ENCODE peak calls at places on chromosomes 6 and 20, in ten cellular contexts. A, L, Z, W, Q, M, I, B, T and U are unnamed samples.

GRCh38 chr6:16391451-16391912 is 153.1 kb downstream of the GMPR start:
- DNase-seq in A (no peak), M (no peak), I (no peak), T (no peak), Q (no peak), W (no peak), B (no peak), Z (no peak), L (no peak), U (no peak)

GRCh38 chr20:3652217-3652616 is 11.0 kb downstream of the GFRA4 start:
- DNase-seq in A (no peak), M (no peak), Z (peak; percentile 48), B (no peak), T (peak; percentile 72), Q (no peak), W (peak; percentile 50), I (no peak), L (no peak), U (no peak)

GRCh38 chr20:41306061-41306727 is 11.3 kb downstream of the ZHX3 start:
- DNase-seq in I (no peak), M (no peak), W (no peak), L (no peak), Z (peak; percentile 47), T (no peak), B (no peak), Q (no peak), A (no peak), U (no peak)

GRCh38 chr6:152161501-152161900 is 354.0 kb downstream of the ESR1 start:
- DNase-seq in M (peak; percentile 59), L (no peak), Z (no peak), B (no peak), Q (no peak), T (no peak), W (no peak), A (no peak), I (peak; percentile 12), U (no peak)

GRCh38 chr20:63552481-63553249 is 1.3 kb upstream of the FNDC11 start:
- DNase-seq in A (no peak), M (no peak), I (peak; percentile 39), W (no peak), Q (no peak), B (no peak), Z (peak; percentile 92), L (peak; percentile 79), T (no peak), U (peak; percentile 79)

GRCh38 chr6:98944168-98944567 is 3.6 kb downstream of the FBXL4 start:
- DNase-seq in T (no peak), B (no peak), Q (no peak), A (no peak), Z (no peak), L (no peak), W (no peak), M (no peak), I (no peak), U (no peak)

GRCh38 chr6:24689964-24690363 is 23.1 kb downstream of the ACOT13 start:
- DNase-seq in Q (no peak), A (no peak), I (no peak), T (no peak), B (no peak), Z (no peak), W (no peak), L (no peak), M (no peak), U (no peak)

GRCh38 chr6:31559958-31560696 is 12.0 kb upstream of the LTA start:
- DNase-seq in A (peak; percentile 89), L (no peak), B (peak; percentile 12), Q (peak; percentile 80), I (peak; percentile 66), Z (peak; percentile 90), W (peak; percentile 73), T (no peak), M (peak; percentile 83), U (peak; percentile 76)

GRCh38 chr6:158499601-158500000 is 60.3 kb upstream of the TMEM181 start:
- DNase-seq in Q (no peak), W (no peak), B (no peak), Z (no peak), I (no peak), A (no peak), L (no peak), M (no peak), T (no peak), U (no peak)

GRCh38 chr6:30612213-30612612 is 4.8 kb downstream of the PPP1R10 start:
- DNase-seq in Q (no peak), A (no peak), B (peak; percentile 39), L (no peak), T (no peak), M (no peak), I (no peak), Z (no peak), W (no peak), U (no peak)

GRCh38 chr20:58719258-58719657 is 26.7 kb downstream of the NPEPL1 start:
- DNase-seq in M (no peak), B (no peak), Z (no peak), T (peak; percentile 8), Q (peak; percentile 48), W (peak; percentile 38), I (no peak), L (no peak), A (peak; percentile 49), U (no peak)

GRCh38 chr20:58716476-58717277 is 24.1 kb downstream of the NPEPL1 start:
- DNase-seq in Q (peak; percentile 68), B (no peak), I (no peak), Z (no peak), L (no peak), T (peak; percentile 18), M (no peak), A (peak; percentile 68), W (no peak), U (no peak)

GRCh38 chr20:58718729-58719128 is 26.1 kb downstream of the NPEPL1 start:
- DNase-seq in T (no peak), B (no peak), I (no peak), Q (peak; percentile 65), M (no peak), A (peak; percentile 37), Z (no peak), W (no peak), L (no peak), U (no peak)

GRCh38 chr20:58717278-58718091 is 24.9 kb downstream of the NPEPL1 start:
- DNase-seq in L (no peak), Q (peak; percentile 72), I (no peak), A (peak; percentile 67), Z (no peak), B (no peak), T (peak; percentile 9), M (no peak), W (no peak), U (no peak)

DNA sequence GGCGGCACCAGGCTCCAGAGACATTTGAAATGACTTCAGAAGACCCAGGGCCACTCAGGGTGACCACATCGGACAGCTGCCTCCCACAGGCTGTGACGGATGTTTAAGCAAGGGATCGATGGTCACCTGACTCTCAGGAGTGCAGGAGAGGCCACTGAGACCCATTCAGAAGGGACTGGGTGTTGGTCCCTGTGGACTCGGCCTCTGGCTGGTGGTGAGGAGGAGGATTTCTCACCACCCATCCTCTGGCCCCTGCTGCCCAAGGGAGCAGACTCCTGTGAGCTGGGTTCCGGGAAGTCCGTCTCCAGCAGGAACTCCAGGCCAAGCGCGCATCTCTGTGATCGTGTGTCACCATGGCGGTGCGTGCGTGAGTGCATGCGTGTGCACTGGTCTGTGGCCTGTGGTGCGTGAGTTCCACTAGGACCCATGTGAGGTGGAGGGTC is 25.5 kb downstream of the NPEPL1 start:
- DNase-seq in B (no peak), W (no peak), I (no peak), M (no peak), L (no peak), Z (no peak), Q (peak; percentile 68), T (peak; percentile 8), A (peak; percentile 61), U (no peak)
- H3K27ac ChIP-seq in B (no peak overlapping the region), W (no peak overlapping the region), I (no peak overlapping the region), M (no peak overlapping the region), L (no peak overlapping the region), Z (no peak overlapping the region), Q (no peak overlapping the region), T (no peak overlapping the region), A (no peak overlapping the region), U (no peak overlapping the region)

GRCh38 chr20:434221-434620 is 26.1 kb downstream of the RBCK1 start:
- DNase-seq in L (no peak), B (no peak), A (no peak), M (peak; percentile 90), I (no peak), Z (no peak), W (no peak), T (no peak), Q (no peak), U (no peak)
- H3K4me3 ChIP-seq in L (no peak overlapping the region), B (no peak overlapping the region), A (no peak overlapping the region), M (no peak overlapping the region), I (no peak overlapping the region), Z (no peak overlapping the region), W (no peak overlapping the region), T (no peak overlapping the region), Q (no peak overlapping the region), U (no peak overlapping the region)

GRCh38 chr6:73521351-73522254 is 771 bp upstream of the EEF1A1 start:
- DNase-seq in A (peak; percentile 91), M (peak; percentile 42), B (peak; percentile 53), Q (peak; percentile 93), Z (peak; percentile 58), I (peak; percentile 80), T (peak; percentile 73), W (peak; percentile 91), L (peak; percentile 83), U (no peak)

GRCh38 chr6:73528897-73529296 is 8.1 kb upstream of the EEF1A1 start:
- DNase-seq in Q (no peak), M (no peak), B (no peak), T (no peak), A (no peak), I (no peak), Z (no peak), W (no peak), L (no peak), U (no peak)

GRCh38 chr6:73520688-73521350 is at the start of gene EEF1A1:
- DNase-seq in M (peak; percentile 100), Z (peak; percentile 99), A (peak; percentile 99), B (peak; percentile 98), T (peak; percentile 99), L (peak; percentile 99), I (peak; percentile 100), Q (peak; percentile 100), W (peak; percentile 100), U (peak; percentile 99)

GRCh38 chr6:73523434-73524123 is 2.7 kb upstream of the EEF1A1 start:
- DNase-seq in A (peak; percentile 93), B (peak; percentile 84), T (peak; percentile 85), M (peak; percentile 36), I (peak; percentile 58), Z (peak; percentile 87), Q (peak; percentile 82), L (peak; percentile 82), W (peak; percentile 88), U (peak; percentile 87)

GRCh38 chr6:73525546-73526330 is 4.9 kb upstream of the EEF1A1 start:
- DNase-seq in Z (no peak), B (no peak), T (no peak), A (no peak), W (no peak), Q (no peak), M (no peak), I (no peak), L (no peak), U (no peak)
- H3K27ac ChIP-seq in Z (no peak overlapping the region), B (no peak overlapping the region), T (no peak overlapping the region), A (no peak overlapping the region), W (no peak overlapping the region), Q (no peak overlapping the region), M (no peak overlapping the region), I (no peak overlapping the region), L (no peak overlapping the region), U (no peak overlapping the region)

DNA sequence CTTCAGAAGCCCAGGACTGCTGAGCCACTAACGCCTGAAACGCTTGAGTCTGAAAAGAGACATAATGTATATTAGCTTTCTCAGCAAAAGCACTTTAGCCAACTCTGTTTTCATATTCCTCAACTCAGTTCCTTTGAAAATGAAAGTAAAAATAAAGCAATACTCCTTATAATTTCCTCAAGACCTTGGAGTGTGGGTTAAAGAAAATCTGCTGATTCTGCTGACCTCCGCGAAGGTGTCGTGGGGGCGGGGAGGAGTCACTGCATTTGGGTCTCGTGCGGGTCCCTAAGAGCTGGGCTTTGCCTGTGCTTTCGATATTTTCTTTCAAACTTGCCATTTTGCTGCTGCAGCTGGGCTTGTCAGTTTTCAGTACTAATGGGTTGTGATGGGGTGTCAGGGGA is 142.2 kb upstream of the ARID1B start:
- DNase-seq in M (no peak), L (no peak), Z (peak; percentile 25), I (no peak), B (no peak), Q (no peak), T (no peak), W (no peak), A (no peak), U (no peak)
- H3K4me3 ChIP-seq in M (no peak overlapping the region), L (no peak overlapping the region), Z (no peak overlapping the region), I (no peak overlapping the region), B (no peak overlapping the region), Q (peak overlapping the region; percentile 35), T (no peak overlapping the region), W (peak overlapping the region; percentile 43), A (no peak overlapping the region), U (no peak overlapping the region)